ENCODE peak calls at places on chromosomes 5 and 9, in five cellular contexts. One of them, this sample, is unnamed.

GRCh38 chr9:91164724-91165520 is 196.8 kb downstream of the AUH start:
- DNase-seq in AG04449: peak
- DNase-seq in cardiac fibroblast: peak
- DNase-seq in A549: peak
- DNase-seq in BJ: peak
- DNase-seq in this sample: peak

GRCh38 chr9:38423939-38424843 is at the start of gene IGFBPL1:
- DNase-seq in A549: peak
- DNase-seq in cardiac fibroblast: no peak
- DNase-seq in AG04449: no peak
- DNase-seq in BJ: no peak
- DNase-seq in this sample: no peak

GRCh38 chr9:122807271-122807900 is 7.5 kb downstream of the OR1K1 start:
- DNase-seq in A549: no peak
- DNase-seq in AG04449: no peak
- DNase-seq in cardiac fibroblast: peak
- DNase-seq in BJ: no peak
- DNase-seq in this sample: no peak

GRCh38 chr9:123406691-123407536 is 50.9 kb downstream of the CRB2 start:
- DNase-seq in BJ: no peak
- DNase-seq in AG04449: no peak
- DNase-seq in A549: no peak
- DNase-seq in cardiac fibroblast: no peak
- DNase-seq in this sample: no peak

GRCh38 chr5:39137391-39138181 is 63.4 kb upstream of the RICTOR start:
- DNase-seq in A549: peak
- DNase-seq in BJ: no peak
- DNase-seq in cardiac fibroblast: no peak
- DNase-seq in AG04449: no peak
- DNase-seq in this sample: no peak

GRCh38 chr9:114039484-114039883 is 38.6 kb downstream of the AMBP start:
- DNase-seq in A549: no peak
- DNase-seq in BJ: no peak
- DNase-seq in cardiac fibroblast: no peak
- DNase-seq in AG04449: no peak
- DNase-seq in this sample: no peak

GRCh38 chr5:42570946-42571625 is 147.8 kb downstream of the GHR start:
- DNase-seq in cardiac fibroblast: peak
- DNase-seq in AG04449: no peak
- DNase-seq in BJ: no peak
- DNase-seq in A549: no peak
- DNase-seq in this sample: no peak

GRCh38 chr9:72029986-72030385 is 30.4 kb downstream of the C9orf57 start:
- DNase-seq in AG04449: no peak
- DNase-seq in A549: no peak
- DNase-seq in BJ: no peak
- DNase-seq in cardiac fibroblast: no peak
- DNase-seq in this sample: no peak

GRCh38 chr9:33109850-33110595 is 33.5 kb upstream of the SMU1 start:
- DNase-seq in A549: no peak
- DNase-seq in cardiac fibroblast: no peak
- DNase-seq in AG04449: no peak
- DNase-seq in BJ: no peak
- DNase-seq in this sample: no peak

GRCh38 chr5:73735032-73735734 is 109.2 kb downstream of the ARHGEF28 start:
- DNase-seq in AG04449: no peak
- DNase-seq in BJ: no peak
- DNase-seq in A549: no peak
- DNase-seq in cardiac fibroblast: no peak
- DNase-seq in this sample: no peak

GRCh38 chr9:94156549-94157407 is 72.5 kb downstream of the PTPDC1 start:
- DNase-seq in BJ: no peak
- DNase-seq in cardiac fibroblast: peak
- DNase-seq in AG04449: no peak
- DNase-seq in A549: peak
- DNase-seq in this sample: peak

GRCh38 chr5:106121972-106122605 is 1548.6 kb downstream of the EFNA5 start:
- DNase-seq in AG04449: no peak
- DNase-seq in BJ: no peak
- DNase-seq in cardiac fibroblast: peak
- DNase-seq in A549: peak
- DNase-seq in this sample: no peak

GRCh38 chr5:65102826-65103673 is 334.3 kb downstream of the CWC27 start:
- DNase-seq in BJ: no peak
- DNase-seq in AG04449: no peak
- DNase-seq in A549: peak
- DNase-seq in cardiac fibroblast: peak
- DNase-seq in this sample: peak

GRCh38 chr5:138752341-138752950 is 779 bp upstream of the CTNNA1 start:
- DNase-seq in cardiac fibroblast: no peak
- DNase-seq in AG04449: no peak
- DNase-seq in BJ: no peak
- DNase-seq in A549: peak
- DNase-seq in this sample: no peak

GRCh38 chr5:57777174-57777581 is 294.6 kb upstream of the ACTBL2 start:
- DNase-seq in cardiac fibroblast: no peak
- DNase-seq in AG04449: no peak
- DNase-seq in BJ: no peak
- DNase-seq in A549: no peak
- DNase-seq in this sample: no peak

GRCh38 chr5:138316355-138316754 is 15.2 kb downstream of the CDC25C start:
- DNase-seq in BJ: no peak
- DNase-seq in A549: no peak
- DNase-seq in AG04449: no peak
- DNase-seq in cardiac fibroblast: no peak
- DNase-seq in this sample: no peak

GRCh38 chr9:112380102-112380581 is at the start of gene HSDL2:
- DNase-seq in A549: no peak
- DNase-seq in cardiac fibroblast: peak
- DNase-seq in AG04449: no peak
- DNase-seq in BJ: no peak
- DNase-seq in this sample: no peak

GRCh38 chr5:82092-82491 is 9.9 kb upstream of the PLEKHG4B start:
- DNase-seq in A549: peak
- DNase-seq in cardiac fibroblast: no peak
- DNase-seq in BJ: no peak
- DNase-seq in AG04449: no peak
- DNase-seq in this sample: peak

GRCh38 chr5:171946382-171946781 is 60.1 kb downstream of the FBXW11 start:
- DNase-seq in cardiac fibroblast: no peak
- DNase-seq in A549: no peak
- DNase-seq in AG04449: no peak
- DNase-seq in BJ: no peak
- DNase-seq in this sample: no peak
- TF ChIP-seq CTCF in cardiac fibroblast: no peak
- TF ChIP-seq CTCF in A549: no peak
- TF ChIP-seq CTCF in AG04449: no peak
- TF ChIP-seq CTCF in BJ: peak
- TF ChIP-seq CTCF in this sample: peak

DNA sequence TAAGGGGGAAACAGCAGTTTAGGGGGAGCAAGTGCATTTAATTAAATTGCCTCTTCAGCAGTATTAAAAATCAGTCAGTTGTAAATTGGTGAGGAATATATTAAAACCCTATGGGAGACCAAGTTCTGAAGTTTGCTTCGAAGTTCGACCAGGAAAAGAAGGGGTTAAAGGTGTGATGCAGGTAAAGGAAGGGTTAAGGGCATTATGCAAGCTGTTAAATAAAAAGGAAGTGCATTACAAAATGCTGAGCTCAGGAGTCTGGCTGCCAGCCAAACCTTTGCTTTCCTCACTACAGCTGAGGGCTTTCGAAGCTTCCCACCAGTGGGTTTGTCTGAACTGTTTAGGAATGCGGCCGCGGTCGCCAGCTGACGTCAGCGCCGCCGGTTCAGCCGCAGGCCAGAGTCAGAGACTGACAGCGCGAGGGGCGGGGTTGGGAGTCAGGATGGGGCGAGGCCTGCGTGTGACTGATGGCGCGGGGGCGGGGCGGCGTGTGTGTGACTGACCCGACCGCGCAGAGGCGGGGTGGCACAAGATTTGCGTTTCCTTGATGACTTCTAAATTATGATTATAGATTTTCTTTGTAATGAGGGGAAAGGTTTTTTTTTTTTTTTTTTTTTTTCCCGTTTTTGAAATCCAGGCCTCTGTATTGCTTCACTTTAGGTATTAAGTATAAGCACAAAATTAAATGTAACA is 76.6 kb downstream of the ZSWIM6 start:
- DNase-seq in A549: peak
- DNase-seq in AG04449: peak
- DNase-seq in cardiac fibroblast: peak
- DNase-seq in BJ: peak
- DNase-seq in this sample: peak
- H3K4me3 ChIP-seq in A549: peak
- H3K4me3 ChIP-seq in AG04449: no peak
- H3K4me3 ChIP-seq in cardiac fibroblast: peak
- H3K4me3 ChIP-seq in BJ: no peak
- H3K4me3 ChIP-seq in this sample: peak

DNA sequence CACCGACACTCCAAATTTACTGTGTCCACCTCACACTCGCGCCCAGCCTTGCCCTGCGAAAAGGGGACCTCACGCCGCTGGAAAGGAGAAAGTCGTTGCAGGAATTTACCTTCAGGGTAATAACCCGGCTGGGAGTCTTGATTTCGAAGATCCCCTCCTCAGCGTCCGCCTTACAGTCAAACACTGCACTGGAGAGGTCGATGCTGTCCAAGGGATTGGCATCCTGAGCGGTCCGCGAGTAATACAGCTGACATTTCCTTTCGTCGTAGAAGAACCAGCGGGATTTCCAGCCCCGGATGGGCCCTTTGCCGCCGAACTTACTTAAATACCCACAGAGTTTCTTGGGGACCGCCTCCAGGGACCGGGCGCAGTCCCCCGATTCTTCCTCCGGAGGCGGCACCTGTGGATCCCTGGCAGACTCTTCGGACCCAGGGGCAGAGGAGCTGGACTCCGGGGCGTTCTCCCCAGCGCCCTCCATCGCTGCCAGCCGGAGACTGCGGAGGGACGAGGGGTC is 328 bp downstream of the TBC1D2 start:
- DNase-seq in AG04449: no peak
- DNase-seq in cardiac fibroblast: peak
- DNase-seq in A549: peak
- DNase-seq in BJ: no peak
- DNase-seq in this sample: peak
- TF ChIP-seq CTCF in AG04449: no peak
- TF ChIP-seq CTCF in cardiac fibroblast: no peak
- TF ChIP-seq CTCF in A549: no peak
- TF ChIP-seq CTCF in BJ: peak
- TF ChIP-seq CTCF in this sample: peak

GRCh38 chr5:141354900-141355469 is at the start of gene PCDHGA4:
- DNase-seq in cardiac fibroblast: peak
- DNase-seq in AG04449: no peak
- DNase-seq in A549: no peak
- DNase-seq in BJ: no peak
- DNase-seq in this sample: no peak
- H3K4me3 ChIP-seq in cardiac fibroblast: peak
- H3K4me3 ChIP-seq in AG04449: peak
- H3K4me3 ChIP-seq in A549: no peak
- H3K4me3 ChIP-seq in BJ: peak
- H3K4me3 ChIP-seq in this sample: peak

GRCh38 chr9:3497406-3497805 is 28.4 kb downstream of the RFX3 start:
- DNase-seq in cardiac fibroblast: peak
- DNase-seq in AG04449: peak
- DNase-seq in BJ: peak
- DNase-seq in A549: no peak
- DNase-seq in this sample: no peak

GRCh38 chr9:3490957-3491356 is 34.8 kb downstream of the RFX3 start:
- DNase-seq in A549: no peak
- DNase-seq in AG04449: no peak
- DNase-seq in cardiac fibroblast: no peak
- DNase-seq in BJ: no peak
- DNase-seq in this sample: no peak

GRCh38 chr9:3491450-3491849 is 34.4 kb downstream of the RFX3 start:
- DNase-seq in AG04449: no peak
- DNase-seq in A549: no peak
- DNase-seq in cardiac fibroblast: no peak
- DNase-seq in BJ: no peak
- DNase-seq in this sample: no peak

GRCh38 chr9:3495850-3496249 is 30.0 kb downstream of the RFX3 start:
- DNase-seq in BJ: no peak
- DNase-seq in A549: no peak
- DNase-seq in cardiac fibroblast: no peak
- DNase-seq in AG04449: no peak
- DNase-seq in this sample: no peak

GRCh38 chr9:3492214-3492613 is 33.6 kb downstream of the RFX3 start:
- DNase-seq in AG04449: no peak
- DNase-seq in cardiac fibroblast: no peak
- DNase-seq in A549: no peak
- DNase-seq in BJ: no peak
- DNase-seq in this sample: no peak
- TF ChIP-seq CTCF in AG04449: no peak
- TF ChIP-seq CTCF in cardiac fibroblast: no peak
- TF ChIP-seq CTCF in A549: no peak
- TF ChIP-seq CTCF in BJ: no peak
- TF ChIP-seq CTCF in this sample: no peak

GRCh38 chr9:130921923-130922662 is 17.0 kb downstream of the FIBCD1 start:
- DNase-seq in BJ: no peak
- DNase-seq in A549: no peak
- DNase-seq in AG04449: no peak
- DNase-seq in cardiac fibroblast: no peak
- DNase-seq in this sample: no peak

GRCh38 chr9:130922815-130923610 is 16.0 kb downstream of the FIBCD1 start:
- DNase-seq in A549: no peak
- DNase-seq in AG04449: no peak
- DNase-seq in cardiac fibroblast: no peak
- DNase-seq in BJ: no peak
- DNase-seq in this sample: no peak

GRCh38 chr9:130925050-130925678 is 13.9 kb downstream of the FIBCD1 start:
- DNase-seq in AG04449: no peak
- DNase-seq in BJ: no peak
- DNase-seq in cardiac fibroblast: no peak
- DNase-seq in A549: no peak
- DNase-seq in this sample: no peak

GRCh38 chr9:130924448-130924788 is 14.6 kb downstream of the FIBCD1 start:
- DNase-seq in BJ: no peak
- DNase-seq in cardiac fibroblast: no peak
- DNase-seq in A549: no peak
- DNase-seq in AG04449: no peak
- DNase-seq in this sample: no peak

DNA sequence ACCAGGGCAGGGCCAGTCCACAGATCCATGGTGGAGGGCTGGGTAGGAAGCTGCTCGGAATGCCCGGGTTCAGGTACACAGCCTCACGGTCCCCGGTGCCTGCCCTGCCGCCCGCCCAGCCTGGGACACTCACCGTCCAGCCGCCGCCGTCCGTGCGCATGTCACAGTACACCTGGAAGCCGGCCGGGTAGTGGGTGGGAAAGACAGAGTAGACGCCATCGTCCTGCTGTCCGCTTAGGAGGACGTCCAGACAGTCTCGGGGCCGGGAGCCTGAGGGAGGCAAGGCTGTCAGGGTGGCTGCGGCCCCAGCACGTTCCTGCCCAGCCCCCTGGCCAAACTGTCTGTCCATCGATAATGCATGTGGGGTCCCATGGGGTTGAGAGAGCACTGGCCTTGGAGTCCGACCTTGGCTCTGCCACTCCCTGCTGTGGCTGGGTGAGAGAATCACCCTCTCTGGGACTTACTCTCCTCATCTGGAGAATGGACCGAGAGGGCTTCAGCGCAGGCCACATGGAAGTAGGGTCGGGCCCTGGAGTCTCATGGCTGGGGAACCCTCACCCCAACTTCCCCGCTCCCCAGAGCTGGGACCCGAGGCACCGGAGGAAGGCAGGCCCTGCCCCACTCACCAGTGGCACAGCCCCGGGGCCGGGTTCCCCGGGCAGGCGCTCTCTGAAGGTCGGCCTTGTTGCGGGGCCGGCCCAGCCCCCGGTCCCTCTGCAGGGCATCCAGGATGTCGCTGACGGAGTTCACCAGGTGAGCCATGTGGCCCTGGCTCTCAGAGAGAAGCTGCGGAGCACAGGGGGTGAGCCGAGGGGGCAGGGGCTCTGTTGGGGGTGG is 15.2 kb downstream of the FIBCD1 start:
- DNase-seq in BJ: no peak
- DNase-seq in A549: no peak
- DNase-seq in AG04449: no peak
- DNase-seq in cardiac fibroblast: no peak
- DNase-seq in this sample: no peak
- H3K4me3 ChIP-seq in BJ: no peak
- H3K4me3 ChIP-seq in A549: no peak
- H3K4me3 ChIP-seq in AG04449: no peak
- H3K4me3 ChIP-seq in cardiac fibroblast: no peak
- H3K4me3 ChIP-seq in this sample: no peak

This sample was measured in astrocyte of the cerebellum.